ENCODE peak calls at places on chromosomes 11 and 22, in four cellular contexts. I is Kasumi-1; J is T-helper 1 cell; O is stimulated activated naive CD8-positive, alpha-beta T cell treated with anti-CD3 and anti-CD28 coated beads, Interleukin-15, amount 100 ng/mL, for 72 hours. H is an unnamed sample.

GRCh38 chr11:8477680-8478079 is 116.3 kb downstream of the STK33 start:
- DNase-seq in I (no peak), J (no peak), O (no peak), H (no peak)

GRCh38 chr11:101045415-101045814 is 84.2 kb downstream of the PGR start:
- DNase-seq in I (no peak), J (no peak), O (no peak), H (no peak)

GRCh38 chr11:70633610-70634009 is 235.3 kb downstream of the CTTN start:
- DNase-seq in I (no peak), J (no peak), O (no peak), H (no peak)

GRCh38 chr11:131694526-131695424 is 324.4 kb downstream of the NTM start:
- DNase-seq in I (peak; percentile 56), J (no peak), O (peak; percentile 63), H (peak; percentile 69)

GRCh38 chr11:74460481-74461154 is 6.7 kb downstream of the KCNE3 start:
- DNase-seq in I (peak; percentile 77), J (no peak), O (no peak), H (peak; percentile 92)

GRCh38 chr11:129861702-129862107 is 33.7 kb downstream of the NFRKB start:
- DNase-seq in I (no peak), J (no peak), O (no peak), H (no peak)

GRCh38 chr11:134949121-134949591 is 537.1 kb upstream of the B3GAT1 start:
- DNase-seq in I (no peak), J (no peak), O (no peak), H (no peak)

GRCh38 chr11:67195971-67196418 is 70.3 kb upstream of the GRK2 start:
- DNase-seq in I (no peak), J (no peak), O (no peak), H (peak; percentile 93)

GRCh38 chr11:17651681-17652080 is 67.7 kb upstream of the MYOD1 start:
- DNase-seq in I (no peak), J (no peak), O (no peak), H (no peak)

GRCh38 chr11:44912270-44912987 is 38.3 kb downstream of the TP53I11 start:
- DNase-seq in I (no peak), J (no peak), O (no peak), H (no peak)

GRCh38 chr11:41301023-41301422 is 158.4 kb downstream of the LRRC4C start:
- DNase-seq in I (no peak), J (no peak), O (no peak), H (no peak)

GRCh38 chr11:96015911-96016565 is 92.1 kb upstream of the MTMR2 start:
- DNase-seq in I (no peak), J (no peak), O (peak; percentile 53), H (peak; percentile 19)

GRCh38 chr22:27163162-27164137 is 506.1 kb downstream of the MIAT start:
- DNase-seq in I (no peak), J (no peak), O (no peak), H (no peak)

GRCh38 chr11:131530411-131530810 is 160.0 kb downstream of the NTM start:
- DNase-seq in I (no peak), J (no peak), O (no peak), H (no peak)

GRCh38 chr22:21446827-21447690 is 20.1 kb upstream of the TMEM191C start:
- DNase-seq in I (no peak), J (no peak), O (no peak), H (no peak)

GRCh38 chr11:12174145-12175143 is 64.1 kb downstream of the MICAL2 start:
- DNase-seq in I (peak; percentile 51), J (no peak), O (peak; percentile 32), H (peak; percentile 79)

GRCh38 chr11:101331411-101331810 is 201.8 kb upstream of the PGR start:
- DNase-seq in I (no peak), J (no peak), O (no peak), H (no peak)

GRCh38 chr11:56783448-56784041 is 35.0 kb upstream of the OR9G4 start:
- DNase-seq in I (peak; percentile 75), J (no peak), O (no peak), H (peak; percentile 71)

H was measured in NB4.